ENCODE peak calls at places on chromosomes 13 and 19, in seven cellular contexts. One of them, this sample, is unnamed. For H3K9me3, the result is how much of the 10 kb centered on the place peaks cover.

GRCh38 chr19:41792513-41793413 is 3.6 kb upstream of the CEACAM3 start:
- DNase-seq in left ventricle myocardium inferior: peak
- DNase-seq in naive thymus-derived CD4-positive, alpha-beta T cell: peak
- DNase-seq in HCT116: peak
- DNase-seq in lower lobe of right lung: peak
- DNase-seq in AG04450: no peak
- DNase-seq in CD8-positive, alpha-beta memory T cell: peak
- DNase-seq in this sample: no peak

GRCh38 chr13:49308104-49308875 is 60.6 kb downstream of the CDADC1 start:
- DNase-seq in left ventricle myocardium inferior: peak
- DNase-seq in naive thymus-derived CD4-positive, alpha-beta T cell: no peak
- DNase-seq in HCT116: no peak
- DNase-seq in lower lobe of right lung: peak
- DNase-seq in AG04450: no peak
- DNase-seq in CD8-positive, alpha-beta memory T cell: no peak
- DNase-seq in this sample: no peak

GRCh38 chr19:5293607-5294089 is 47.0 kb downstream of the PTPRS start:
- DNase-seq in left ventricle myocardium inferior: no peak
- DNase-seq in naive thymus-derived CD4-positive, alpha-beta T cell: no peak
- DNase-seq in HCT116: no peak
- DNase-seq in lower lobe of right lung: no peak
- DNase-seq in AG04450: no peak
- DNase-seq in CD8-positive, alpha-beta memory T cell: no peak
- DNase-seq in this sample: no peak

GRCh38 chr19:2853015-2853606 is 11.8 kb downstream of the ZNF555 start:
- DNase-seq in left ventricle myocardium inferior: no peak
- DNase-seq in naive thymus-derived CD4-positive, alpha-beta T cell: no peak
- DNase-seq in HCT116: no peak
- DNase-seq in lower lobe of right lung: no peak
- DNase-seq in AG04450: no peak
- DNase-seq in CD8-positive, alpha-beta memory T cell: no peak
- DNase-seq in this sample: no peak

GRCh38 chr13:33761744-33762143 is 56.2 kb upstream of the RFC3 start:
- DNase-seq in left ventricle myocardium inferior: no peak
- DNase-seq in naive thymus-derived CD4-positive, alpha-beta T cell: no peak
- DNase-seq in HCT116: peak
- DNase-seq in lower lobe of right lung: no peak
- DNase-seq in AG04450: no peak
- DNase-seq in CD8-positive, alpha-beta memory T cell: no peak
- DNase-seq in this sample: no peak

GRCh38 chr13:33467556-33467955 is 182.0 kb upstream of the STARD13 start:
- DNase-seq in left ventricle myocardium inferior: no peak
- DNase-seq in naive thymus-derived CD4-positive, alpha-beta T cell: no peak
- DNase-seq in HCT116: no peak
- DNase-seq in lower lobe of right lung: no peak
- DNase-seq in AG04450: no peak
- DNase-seq in CD8-positive, alpha-beta memory T cell: no peak
- DNase-seq in this sample: no peak

GRCh38 chr13:94351292-94352000 is 128.0 kb downstream of the DCT start:
- DNase-seq in left ventricle myocardium inferior: no peak
- DNase-seq in naive thymus-derived CD4-positive, alpha-beta T cell: no peak
- DNase-seq in HCT116: no peak
- DNase-seq in lower lobe of right lung: no peak
- DNase-seq in AG04450: peak
- DNase-seq in CD8-positive, alpha-beta memory T cell: no peak
- DNase-seq in this sample: no peak

GRCh38 chr19:49488863-49489537 is 1.6 kb downstream of the RPL13A start:
- DNase-seq in left ventricle myocardium inferior: no peak
- DNase-seq in naive thymus-derived CD4-positive, alpha-beta T cell: no peak
- DNase-seq in HCT116: no peak
- DNase-seq in lower lobe of right lung: no peak
- DNase-seq in AG04450: no peak
- DNase-seq in CD8-positive, alpha-beta memory T cell: no peak
- DNase-seq in this sample: no peak

GRCh38 chr13:45807520-45808099 is 43.9 kb downstream of the SIAH3 start:
- DNase-seq in left ventricle myocardium inferior: no peak
- DNase-seq in naive thymus-derived CD4-positive, alpha-beta T cell: peak
- DNase-seq in HCT116: peak
- DNase-seq in lower lobe of right lung: no peak
- DNase-seq in AG04450: no peak
- DNase-seq in CD8-positive, alpha-beta memory T cell: peak
- DNase-seq in this sample: no peak

GRCh38 chr19:33436360-33437345 is 63.1 kb downstream of the CEBPG start:
- DNase-seq in left ventricle myocardium inferior: peak
- DNase-seq in naive thymus-derived CD4-positive, alpha-beta T cell: no peak
- DNase-seq in HCT116: no peak
- DNase-seq in lower lobe of right lung: peak
- DNase-seq in AG04450: no peak
- DNase-seq in CD8-positive, alpha-beta memory T cell: no peak
- DNase-seq in this sample: no peak

GRCh38 chr19:11530432-11530831 is 1.5 kb upstream of the ECSIT start:
- DNase-seq in left ventricle myocardium inferior: peak
- DNase-seq in naive thymus-derived CD4-positive, alpha-beta T cell: peak
- DNase-seq in HCT116: peak
- DNase-seq in lower lobe of right lung: peak
- DNase-seq in AG04450: peak
- DNase-seq in CD8-positive, alpha-beta memory T cell: no peak
- DNase-seq in this sample: no peak

GRCh38 chr19:5693195-5694166 is 3.4 kb downstream of the RPL36 start:
- DNase-seq in left ventricle myocardium inferior: no peak
- DNase-seq in naive thymus-derived CD4-positive, alpha-beta T cell: no peak
- DNase-seq in HCT116: no peak
- DNase-seq in lower lobe of right lung: peak
- DNase-seq in AG04450: no peak
- DNase-seq in CD8-positive, alpha-beta memory T cell: no peak
- DNase-seq in this sample: no peak

GRCh38 chr19:58550362-58551122 is 4.4 kb downstream of the CHMP2A start:
- DNase-seq in left ventricle myocardium inferior: no peak
- DNase-seq in naive thymus-derived CD4-positive, alpha-beta T cell: no peak
- DNase-seq in HCT116: no peak
- DNase-seq in lower lobe of right lung: no peak
- DNase-seq in AG04450: no peak
- DNase-seq in CD8-positive, alpha-beta memory T cell: no peak
- DNase-seq in this sample: no peak

GRCh38 chr13:100521912-100522490 is 66.6 kb downstream of the GGACT start:
- DNase-seq in left ventricle myocardium inferior: no peak
- DNase-seq in naive thymus-derived CD4-positive, alpha-beta T cell: no peak
- DNase-seq in HCT116: no peak
- DNase-seq in lower lobe of right lung: no peak
- DNase-seq in AG04450: no peak
- DNase-seq in CD8-positive, alpha-beta memory T cell: peak
- DNase-seq in this sample: no peak

GRCh38 chr13:49351871-49352270 is 92.0 kb downstream of the CAB39L start:
- DNase-seq in left ventricle myocardium inferior: no peak
- DNase-seq in naive thymus-derived CD4-positive, alpha-beta T cell: no peak
- DNase-seq in HCT116: no peak
- DNase-seq in lower lobe of right lung: no peak
- DNase-seq in AG04450: peak
- DNase-seq in CD8-positive, alpha-beta memory T cell: no peak
- DNase-seq in this sample: no peak

GRCh38 chr13:77868717-77869116 is 49.9 kb downstream of the EDNRB start:
- DNase-seq in left ventricle myocardium inferior: no peak
- DNase-seq in naive thymus-derived CD4-positive, alpha-beta T cell: no peak
- DNase-seq in HCT116: no peak
- DNase-seq in lower lobe of right lung: no peak
- DNase-seq in AG04450: no peak
- DNase-seq in CD8-positive, alpha-beta memory T cell: no peak
- DNase-seq in this sample: no peak

GRCh38 chr19:7507884-7508283 is 8.0 kb upstream of the ZNF358 start:
- DNase-seq in left ventricle myocardium inferior: peak
- DNase-seq in naive thymus-derived CD4-positive, alpha-beta T cell: no peak
- DNase-seq in HCT116: peak
- DNase-seq in lower lobe of right lung: peak
- DNase-seq in AG04450: peak
- DNase-seq in CD8-positive, alpha-beta memory T cell: no peak
- DNase-seq in this sample: no peak

GRCh38 chr19:4350726-4351125 is 7.4 kb downstream of the MPND start:
- DNase-seq in left ventricle myocardium inferior: no peak
- DNase-seq in naive thymus-derived CD4-positive, alpha-beta T cell: no peak
- DNase-seq in HCT116: no peak
- DNase-seq in lower lobe of right lung: no peak
- DNase-seq in AG04450: no peak
- DNase-seq in CD8-positive, alpha-beta memory T cell: no peak
- DNase-seq in this sample: no peak

GRCh38 chr13:109744512-109745051 is 41.8 kb downstream of the IRS2 start:
- DNase-seq in left ventricle myocardium inferior: peak
- DNase-seq in naive thymus-derived CD4-positive, alpha-beta T cell: no peak
- DNase-seq in HCT116: no peak
- DNase-seq in lower lobe of right lung: no peak
- DNase-seq in AG04450: peak
- DNase-seq in CD8-positive, alpha-beta memory T cell: no peak
- DNase-seq in this sample: no peak

GRCh38 chr13:35484384-35484783 is 7.9 kb upstream of the MAB21L1 start:
- DNase-seq in left ventricle myocardium inferior: no peak
- DNase-seq in naive thymus-derived CD4-positive, alpha-beta T cell: no peak
- DNase-seq in HCT116: no peak
- DNase-seq in lower lobe of right lung: no peak
- DNase-seq in AG04450: no peak
- DNase-seq in CD8-positive, alpha-beta memory T cell: no peak
- DNase-seq in this sample: no peak

GRCh38 chr19:53579518-53579917 is 41.6 kb downstream of the ZNF331 start:
- DNase-seq in left ventricle myocardium inferior: no peak
- DNase-seq in naive thymus-derived CD4-positive, alpha-beta T cell: no peak
- DNase-seq in HCT116: no peak
- DNase-seq in lower lobe of right lung: no peak
- DNase-seq in AG04450: no peak
- DNase-seq in CD8-positive, alpha-beta memory T cell: peak
- DNase-seq in this sample: no peak
- H3K9me3 ChIP-seq in left ventricle myocardium inferior: half or more
- H3K9me3 ChIP-seq in naive thymus-derived CD4-positive, alpha-beta T cell: half or more
- H3K9me3 ChIP-seq in HCT116: under half
- H3K9me3 ChIP-seq in lower lobe of right lung: under half
- H3K9me3 ChIP-seq in AG04450: half or more
- H3K9me3 ChIP-seq in CD8-positive, alpha-beta memory T cell: under half
- H3K9me3 ChIP-seq in this sample: under half

GRCh38 chr19:22532388-22533310 is 101.5 kb upstream of the ZNF492 start:
- DNase-seq in left ventricle myocardium inferior: peak
- DNase-seq in naive thymus-derived CD4-positive, alpha-beta T cell: no peak
- DNase-seq in HCT116: no peak
- DNase-seq in lower lobe of right lung: peak
- DNase-seq in AG04450: no peak
- DNase-seq in CD8-positive, alpha-beta memory T cell: no peak
- DNase-seq in this sample: no peak
- H3K9me3 ChIP-seq in left ventricle myocardium inferior: under half
- H3K9me3 ChIP-seq in naive thymus-derived CD4-positive, alpha-beta T cell: under half
- H3K9me3 ChIP-seq in HCT116: under half
- H3K9me3 ChIP-seq in lower lobe of right lung: under half
- H3K9me3 ChIP-seq in AG04450: under half
- H3K9me3 ChIP-seq in CD8-positive, alpha-beta memory T cell: under half
- H3K9me3 ChIP-seq in this sample: under half

DNA sequence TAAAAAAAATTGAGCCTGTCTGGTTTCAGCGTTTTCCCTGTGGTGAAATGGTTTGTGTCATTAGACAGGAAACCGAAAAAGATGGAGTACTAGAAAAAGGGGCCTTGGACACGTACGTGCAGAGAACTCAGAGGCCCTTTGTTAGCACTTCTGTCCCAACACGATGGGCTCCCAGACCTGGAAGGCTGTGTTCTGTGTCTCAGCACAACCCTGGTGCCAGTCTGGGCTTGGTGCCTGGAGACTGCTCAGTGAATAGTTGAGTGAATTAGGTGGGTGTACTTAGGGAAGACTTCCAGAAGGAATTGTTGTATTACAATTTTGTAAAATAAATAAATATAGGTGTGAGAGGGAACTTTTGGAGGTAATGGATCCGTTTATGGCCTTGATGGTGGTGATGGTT is 8.7 kb downstream of the ZNF71 start:
- DNase-seq in left ventricle myocardium inferior: no peak
- DNase-seq in naive thymus-derived CD4-positive, alpha-beta T cell: no peak
- DNase-seq in HCT116: no peak
- DNase-seq in lower lobe of right lung: no peak
- DNase-seq in AG04450: no peak
- DNase-seq in CD8-positive, alpha-beta memory T cell: no peak
- DNase-seq in this sample: no peak
- H3K9me3 ChIP-seq in left ventricle myocardium inferior: half or more
- H3K9me3 ChIP-seq in naive thymus-derived CD4-positive, alpha-beta T cell: half or more
- H3K9me3 ChIP-seq in HCT116: under half
- H3K9me3 ChIP-seq in lower lobe of right lung: half or more
- H3K9me3 ChIP-seq in AG04450: half or more
- H3K9me3 ChIP-seq in CD8-positive, alpha-beta memory T cell: under half
- H3K9me3 ChIP-seq in this sample: under half

DNA sequence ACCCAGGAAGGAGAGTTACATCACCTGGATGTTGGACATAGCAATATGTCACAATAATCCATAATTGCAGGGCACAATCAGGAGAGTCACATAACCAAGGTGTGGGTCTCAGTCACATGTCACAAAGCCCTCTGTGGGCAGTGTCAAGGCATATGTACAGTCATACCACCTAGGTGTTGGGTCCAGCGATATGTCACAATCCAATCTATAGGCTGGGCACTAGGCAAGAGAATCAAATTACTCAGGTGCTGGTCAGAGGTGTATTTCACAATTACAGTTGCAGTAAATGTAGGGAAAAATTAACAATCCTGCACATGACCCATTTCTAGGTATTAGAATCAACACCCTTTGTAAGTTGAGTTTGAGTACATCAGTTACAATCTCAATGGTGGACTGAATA is 126.2 kb upstream of the ZNF91 start:
- DNase-seq in left ventricle myocardium inferior: no peak
- DNase-seq in naive thymus-derived CD4-positive, alpha-beta T cell: no peak
- DNase-seq in HCT116: no peak
- DNase-seq in lower lobe of right lung: no peak
- DNase-seq in AG04450: no peak
- DNase-seq in CD8-positive, alpha-beta memory T cell: no peak
- DNase-seq in this sample: no peak
- H3K9me3 ChIP-seq in left ventricle myocardium inferior: under half
- H3K9me3 ChIP-seq in naive thymus-derived CD4-positive, alpha-beta T cell: under half
- H3K9me3 ChIP-seq in HCT116: under half
- H3K9me3 ChIP-seq in lower lobe of right lung: under half
- H3K9me3 ChIP-seq in AG04450: under half
- H3K9me3 ChIP-seq in CD8-positive, alpha-beta memory T cell: under half
- H3K9me3 ChIP-seq in this sample: under half

GRCh38 chr19:39563408-39563807 is 23.4 kb upstream of the EID2 start:
- DNase-seq in left ventricle myocardium inferior: no peak
- DNase-seq in naive thymus-derived CD4-positive, alpha-beta T cell: no peak
- DNase-seq in HCT116: peak
- DNase-seq in lower lobe of right lung: no peak
- DNase-seq in AG04450: no peak
- DNase-seq in CD8-positive, alpha-beta memory T cell: no peak
- DNase-seq in this sample: no peak
- H3K9me3 ChIP-seq in left ventricle myocardium inferior: under half
- H3K9me3 ChIP-seq in naive thymus-derived CD4-positive, alpha-beta T cell: under half
- H3K9me3 ChIP-seq in HCT116: under half
- H3K9me3 ChIP-seq in lower lobe of right lung: under half
- H3K9me3 ChIP-seq in AG04450: under half
- H3K9me3 ChIP-seq in CD8-positive, alpha-beta memory T cell: under half
- H3K9me3 ChIP-seq in this sample: under half

DNA sequence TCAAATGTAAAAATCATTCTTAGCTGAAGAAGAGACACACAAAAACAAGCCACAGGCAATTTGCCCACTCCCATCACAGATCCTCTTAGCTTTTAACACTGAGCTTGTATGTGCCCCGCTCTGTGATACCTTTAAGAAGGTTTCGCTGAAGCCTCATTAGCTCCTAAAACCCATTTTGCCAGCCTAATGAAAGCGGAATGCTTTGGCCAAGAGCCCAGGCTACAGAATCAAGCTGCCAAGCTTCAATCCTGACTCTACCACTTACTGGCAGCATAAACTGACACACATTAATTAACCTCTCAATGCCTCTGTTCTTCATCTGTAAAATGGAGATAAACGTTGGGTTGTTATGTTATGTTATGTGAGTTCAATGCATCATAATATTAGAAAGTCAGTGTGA is 10.5 kb downstream of the ZNF112 start:
- DNase-seq in left ventricle myocardium inferior: no peak
- DNase-seq in naive thymus-derived CD4-positive, alpha-beta T cell: no peak
- DNase-seq in HCT116: no peak
- DNase-seq in lower lobe of right lung: no peak
- DNase-seq in AG04450: no peak
- DNase-seq in CD8-positive, alpha-beta memory T cell: no peak
- DNase-seq in this sample: no peak
- H3K9me3 ChIP-seq in left ventricle myocardium inferior: half or more
- H3K9me3 ChIP-seq in naive thymus-derived CD4-positive, alpha-beta T cell: under half
- H3K9me3 ChIP-seq in HCT116: under half
- H3K9me3 ChIP-seq in lower lobe of right lung: half or more
- H3K9me3 ChIP-seq in AG04450: under half
- H3K9me3 ChIP-seq in CD8-positive, alpha-beta memory T cell: under half
- H3K9me3 ChIP-seq in this sample: under half

This sample was measured in T-helper 17 cell.